ENCODE peak calls at places on chromosomes 2 and 18, in ten cellular contexts. One of them, this sample, is unnamed.

GRCh38 chr2:43215673-43216255 is 10.6 kb downstream of the ZFP36L2 start:
- DNase-seq in fibroblast of lung: no peak
- DNase-seq in CD8-positive, alpha-beta T cell: no peak
- DNase-seq in hepatocyte: no peak
- DNase-seq in ovary: no peak
- DNase-seq in upper lobe of right lung: no peak
- DNase-seq in right cardiac atrium: no peak
- DNase-seq in adrenal gland: no peak
- DNase-seq in transverse colon: no peak
- DNase-seq in cardiac muscle cell: no peak
- DNase-seq in this sample: no peak

GRCh38 chr2:30990176-30990575 is 148.1 kb downstream of the GALNT14 start:
- DNase-seq in fibroblast of lung: no peak
- DNase-seq in CD8-positive, alpha-beta T cell: no peak
- DNase-seq in hepatocyte: peak; percentile 16
- DNase-seq in ovary: no peak
- DNase-seq in upper lobe of right lung: no peak
- DNase-seq in right cardiac atrium: no peak
- DNase-seq in adrenal gland: no peak
- DNase-seq in transverse colon: no peak
- DNase-seq in cardiac muscle cell: no peak
- DNase-seq in this sample: no peak

GRCh38 chr18:39909706-39910105 is 2045.3 kb upstream of the PIK3C3 start:
- DNase-seq in fibroblast of lung: peak; percentile 44
- DNase-seq in CD8-positive, alpha-beta T cell: no peak
- DNase-seq in hepatocyte: no peak
- DNase-seq in ovary: no peak
- DNase-seq in upper lobe of right lung: no peak
- DNase-seq in right cardiac atrium: no peak
- DNase-seq in adrenal gland: no peak
- DNase-seq in transverse colon: no peak
- DNase-seq in cardiac muscle cell: no peak
- DNase-seq in this sample: peak; percentile 20

GRCh38 chr18:22539045-22539444 is 121.3 kb upstream of the CTAGE1 start:
- DNase-seq in fibroblast of lung: peak; percentile 46
- DNase-seq in CD8-positive, alpha-beta T cell: no peak
- DNase-seq in hepatocyte: no peak
- DNase-seq in ovary: no peak
- DNase-seq in upper lobe of right lung: no peak
- DNase-seq in right cardiac atrium: peak; percentile 91
- DNase-seq in adrenal gland: peak; percentile 68
- DNase-seq in transverse colon: no peak
- DNase-seq in cardiac muscle cell: no peak
- DNase-seq in this sample: no peak

GRCh38 chr2:41957431-41957830 is 90.4 kb upstream of the PKDCC start:
- DNase-seq in fibroblast of lung: no peak
- DNase-seq in CD8-positive, alpha-beta T cell: no peak
- DNase-seq in hepatocyte: no peak
- DNase-seq in ovary: no peak
- DNase-seq in upper lobe of right lung: no peak
- DNase-seq in right cardiac atrium: no peak
- DNase-seq in adrenal gland: no peak
- DNase-seq in transverse colon: no peak
- DNase-seq in cardiac muscle cell: no peak
- DNase-seq in this sample: no peak

GRCh38 chr18:59994357-59994756 is 94.6 kb downstream of the PMAIP1 start:
- DNase-seq in fibroblast of lung: peak; percentile 33
- DNase-seq in CD8-positive, alpha-beta T cell: no peak
- DNase-seq in hepatocyte: no peak
- DNase-seq in ovary: no peak
- DNase-seq in upper lobe of right lung: no peak
- DNase-seq in right cardiac atrium: no peak
- DNase-seq in adrenal gland: no peak
- DNase-seq in transverse colon: no peak
- DNase-seq in cardiac muscle cell: peak; percentile 11
- DNase-seq in this sample: no peak

GRCh38 chr2:200345917-200346316 is 39.4 kb downstream of the SPATS2L start:
- DNase-seq in fibroblast of lung: no peak
- DNase-seq in CD8-positive, alpha-beta T cell: no peak
- DNase-seq in hepatocyte: no peak
- DNase-seq in ovary: no peak
- DNase-seq in upper lobe of right lung: no peak
- DNase-seq in right cardiac atrium: no peak
- DNase-seq in adrenal gland: no peak
- DNase-seq in transverse colon: no peak
- DNase-seq in cardiac muscle cell: no peak
- DNase-seq in this sample: no peak

GRCh38 chr2:12712871-12713270 is 3.9 kb upstream of the TRIB2 start:
- DNase-seq in fibroblast of lung: peak; percentile 80
- DNase-seq in CD8-positive, alpha-beta T cell: no peak
- DNase-seq in hepatocyte: peak; percentile 21
- DNase-seq in ovary: no peak
- DNase-seq in upper lobe of right lung: no peak
- DNase-seq in right cardiac atrium: no peak
- DNase-seq in adrenal gland: no peak
- DNase-seq in transverse colon: no peak
- DNase-seq in cardiac muscle cell: no peak
- DNase-seq in this sample: no peak

GRCh38 chr2:191152841-191153240 is 2.0 kb upstream of the STAT4 start:
- DNase-seq in fibroblast of lung: no peak
- DNase-seq in CD8-positive, alpha-beta T cell: no peak
- DNase-seq in hepatocyte: no peak
- DNase-seq in ovary: no peak
- DNase-seq in upper lobe of right lung: no peak
- DNase-seq in right cardiac atrium: no peak
- DNase-seq in adrenal gland: no peak
- DNase-seq in transverse colon: no peak
- DNase-seq in cardiac muscle cell: peak; percentile 40
- DNase-seq in this sample: no peak

GRCh38 chr18:10285283-10285640 is 169.2 kb upstream of the APCDD1 start:
- DNase-seq in fibroblast of lung: no peak
- DNase-seq in CD8-positive, alpha-beta T cell: no peak
- DNase-seq in hepatocyte: no peak
- DNase-seq in ovary: no peak
- DNase-seq in upper lobe of right lung: no peak
- DNase-seq in right cardiac atrium: no peak
- DNase-seq in adrenal gland: no peak
- DNase-seq in transverse colon: no peak
- DNase-seq in cardiac muscle cell: no peak
- DNase-seq in this sample: no peak

GRCh38 chr2:95087379-95087778 is 34.2 kb downstream of the MRPS5 start:
- DNase-seq in fibroblast of lung: no peak
- DNase-seq in CD8-positive, alpha-beta T cell: no peak
- DNase-seq in hepatocyte: no peak
- DNase-seq in ovary: no peak
- DNase-seq in upper lobe of right lung: no peak
- DNase-seq in right cardiac atrium: no peak
- DNase-seq in adrenal gland: no peak
- DNase-seq in transverse colon: no peak
- DNase-seq in cardiac muscle cell: no peak
- DNase-seq in this sample: no peak

GRCh38 chr2:120175000-120175581 is 48.1 kb downstream of the TMEM185B start:
- DNase-seq in fibroblast of lung: peak; percentile 83
- DNase-seq in CD8-positive, alpha-beta T cell: no peak
- DNase-seq in hepatocyte: peak; percentile 83
- DNase-seq in ovary: no peak
- DNase-seq in upper lobe of right lung: no peak
- DNase-seq in right cardiac atrium: no peak
- DNase-seq in adrenal gland: peak; percentile 59
- DNase-seq in transverse colon: no peak
- DNase-seq in cardiac muscle cell: peak; percentile 70
- DNase-seq in this sample: peak; percentile 12

GRCh38 chr18:36527740-36528455 is 230.4 kb downstream of the FHOD3 start:
- DNase-seq in fibroblast of lung: no peak
- DNase-seq in CD8-positive, alpha-beta T cell: no peak
- DNase-seq in hepatocyte: peak; percentile 37
- DNase-seq in ovary: no peak
- DNase-seq in upper lobe of right lung: no peak
- DNase-seq in right cardiac atrium: no peak
- DNase-seq in adrenal gland: no peak
- DNase-seq in transverse colon: no peak
- DNase-seq in cardiac muscle cell: no peak
- DNase-seq in this sample: no peak

GRCh38 chr2:225004531-225004930 is 37.7 kb downstream of the DOCK10 start:
- DNase-seq in fibroblast of lung: peak; percentile 50
- DNase-seq in CD8-positive, alpha-beta T cell: no peak
- DNase-seq in hepatocyte: no peak
- DNase-seq in ovary: no peak
- DNase-seq in upper lobe of right lung: no peak
- DNase-seq in right cardiac atrium: no peak
- DNase-seq in adrenal gland: no peak
- DNase-seq in transverse colon: no peak
- DNase-seq in cardiac muscle cell: no peak
- DNase-seq in this sample: peak; percentile 17

GRCh38 chr18:47260924-47261701 is 9.7 kb upstream of the SKOR2 start:
- DNase-seq in fibroblast of lung: no peak
- DNase-seq in CD8-positive, alpha-beta T cell: no peak
- DNase-seq in hepatocyte: no peak
- DNase-seq in ovary: no peak
- DNase-seq in upper lobe of right lung: no peak
- DNase-seq in right cardiac atrium: no peak
- DNase-seq in adrenal gland: no peak
- DNase-seq in transverse colon: no peak
- DNase-seq in cardiac muscle cell: no peak
- DNase-seq in this sample: no peak

DNA sequence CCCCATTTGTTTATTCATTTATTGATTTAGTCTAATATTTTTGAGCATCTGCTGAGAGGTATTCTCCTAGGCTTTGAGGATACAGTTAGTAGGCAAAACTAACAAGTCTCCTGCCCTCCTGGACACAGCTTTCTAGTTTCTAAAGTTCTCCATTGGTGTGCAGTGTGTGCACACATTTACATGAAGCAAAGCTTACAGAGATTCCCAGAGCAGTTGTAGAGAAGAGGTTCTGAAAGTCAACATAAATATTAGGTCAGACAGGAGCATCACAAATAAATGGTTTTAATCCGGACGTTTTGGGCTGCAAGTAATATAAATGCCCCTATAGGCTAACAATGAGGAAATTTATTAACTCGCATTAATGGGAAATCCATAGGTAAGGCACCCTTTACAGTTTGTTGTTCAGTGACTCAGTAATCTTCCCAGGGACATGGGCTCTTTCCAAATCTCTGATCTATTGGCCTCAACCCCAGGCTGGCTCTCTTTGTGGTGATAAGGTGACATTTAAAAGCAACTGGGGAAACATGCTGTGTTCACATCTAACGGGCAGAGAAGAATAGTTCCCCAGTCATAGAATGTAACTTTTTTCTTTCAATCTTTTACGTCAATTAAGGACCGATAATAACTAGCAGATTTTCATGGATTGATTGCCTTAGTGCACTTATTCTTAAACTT is 407.2 kb downstream of the PTPRM start:
- DNase-seq in fibroblast of lung: no peak
- DNase-seq in CD8-positive, alpha-beta T cell: no peak
- DNase-seq in hepatocyte: no peak
- DNase-seq in ovary: no peak
- DNase-seq in upper lobe of right lung: no peak
- DNase-seq in right cardiac atrium: no peak
- DNase-seq in adrenal gland: no peak
- DNase-seq in transverse colon: no peak
- DNase-seq in cardiac muscle cell: no peak
- DNase-seq in this sample: no peak
- H3K4me3 ChIP-seq in fibroblast of lung: no peak overlapping the region
- H3K4me3 ChIP-seq in CD8-positive, alpha-beta T cell: no peak overlapping the region
- H3K4me3 ChIP-seq in hepatocyte: no peak overlapping the region
- H3K4me3 ChIP-seq in ovary: no peak overlapping the region
- H3K4me3 ChIP-seq in upper lobe of right lung: no peak overlapping the region
- H3K4me3 ChIP-seq in right cardiac atrium: no peak overlapping the region
- H3K4me3 ChIP-seq in adrenal gland: no peak overlapping the region
- H3K4me3 ChIP-seq in transverse colon: no peak overlapping the region
- H3K4me3 ChIP-seq in cardiac muscle cell: no peak overlapping the region
- H3K4me3 ChIP-seq in this sample: no peak overlapping the region

GRCh38 chr2:109350526-109350925 is 221.5 kb downstream of the SH3RF3 start:
- DNase-seq in fibroblast of lung: no peak
- DNase-seq in CD8-positive, alpha-beta T cell: peak; percentile 44
- DNase-seq in hepatocyte: no peak
- DNase-seq in ovary: no peak
- DNase-seq in upper lobe of right lung: no peak
- DNase-seq in right cardiac atrium: no peak
- DNase-seq in adrenal gland: peak; percentile 43
- DNase-seq in transverse colon: no peak
- DNase-seq in cardiac muscle cell: no peak
- DNase-seq in this sample: no peak
- H3K27ac ChIP-seq in fibroblast of lung: peak overlapping the region; percentile 46
- H3K27ac ChIP-seq in CD8-positive, alpha-beta T cell: no peak overlapping the region
- H3K27ac ChIP-seq in hepatocyte: no peak overlapping the region
- H3K27ac ChIP-seq in ovary: no peak overlapping the region
- H3K27ac ChIP-seq in upper lobe of right lung: no peak overlapping the region
- H3K27ac ChIP-seq in right cardiac atrium: no peak overlapping the region
- H3K27ac ChIP-seq in adrenal gland: no peak overlapping the region
- H3K27ac ChIP-seq in transverse colon: no peak overlapping the region
- H3K27ac ChIP-seq in cardiac muscle cell: no peak overlapping the region
- H3K27ac ChIP-seq in this sample: no peak overlapping the region

DNA sequence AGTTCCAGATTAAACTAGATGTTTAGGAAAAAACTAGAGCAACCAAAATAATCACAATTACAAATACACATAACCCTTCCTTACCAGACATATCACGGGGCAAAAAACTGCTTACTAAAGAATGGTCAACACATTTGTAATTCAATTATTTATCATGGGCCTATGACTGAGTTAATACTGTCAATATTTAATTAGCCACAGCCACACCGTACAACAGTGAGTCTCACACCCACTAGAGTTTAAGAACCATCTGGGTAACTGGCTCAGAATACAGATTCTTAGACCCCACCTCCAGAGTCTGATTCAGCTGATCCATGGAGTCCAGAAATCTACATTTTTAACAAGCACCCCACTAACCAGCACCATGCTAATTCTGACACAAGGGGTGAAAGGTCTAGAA is 14.8 kb downstream of the ATL2 start:
- DNase-seq in fibroblast of lung: no peak
- DNase-seq in CD8-positive, alpha-beta T cell: no peak
- DNase-seq in hepatocyte: no peak
- DNase-seq in ovary: no peak
- DNase-seq in upper lobe of right lung: no peak
- DNase-seq in right cardiac atrium: no peak
- DNase-seq in adrenal gland: no peak
- DNase-seq in transverse colon: no peak
- DNase-seq in cardiac muscle cell: no peak
- DNase-seq in this sample: no peak
- H3K4me3 ChIP-seq in fibroblast of lung: no peak overlapping the region
- H3K4me3 ChIP-seq in CD8-positive, alpha-beta T cell: no peak overlapping the region
- H3K4me3 ChIP-seq in hepatocyte: no peak overlapping the region
- H3K4me3 ChIP-seq in ovary: no peak overlapping the region
- H3K4me3 ChIP-seq in upper lobe of right lung: no peak overlapping the region
- H3K4me3 ChIP-seq in right cardiac atrium: no peak overlapping the region
- H3K4me3 ChIP-seq in adrenal gland: no peak overlapping the region
- H3K4me3 ChIP-seq in transverse colon: no peak overlapping the region
- H3K4me3 ChIP-seq in cardiac muscle cell: no peak overlapping the region
- H3K4me3 ChIP-seq in this sample: no peak overlapping the region

DNA sequence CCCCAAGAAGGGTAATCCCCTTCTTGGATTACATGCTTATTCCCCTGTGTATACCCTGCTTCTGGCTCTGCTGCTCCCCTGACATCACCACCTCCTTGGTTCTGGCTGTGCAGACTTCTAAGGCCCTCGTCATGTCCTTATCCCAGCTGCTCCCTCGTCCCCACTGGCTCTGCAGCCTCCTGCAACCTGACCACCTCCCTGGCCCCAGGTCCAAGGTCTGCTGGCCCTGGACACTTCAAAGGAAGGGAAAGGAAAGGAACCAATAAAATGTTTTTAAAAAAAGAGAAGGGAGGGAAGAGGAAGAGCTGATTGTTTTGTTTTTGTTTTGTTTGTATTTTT is 52.9 kb downstream of the INPP5D start:
- DNase-seq in fibroblast of lung: no peak
- DNase-seq in CD8-positive, alpha-beta T cell: no peak
- DNase-seq in hepatocyte: no peak
- DNase-seq in ovary: no peak
- DNase-seq in upper lobe of right lung: peak; percentile 9
- DNase-seq in right cardiac atrium: no peak
- DNase-seq in adrenal gland: no peak
- DNase-seq in transverse colon: no peak
- DNase-seq in cardiac muscle cell: no peak
- DNase-seq in this sample: no peak
- H3K27ac ChIP-seq in fibroblast of lung: no peak overlapping the region
- H3K27ac ChIP-seq in CD8-positive, alpha-beta T cell: no peak overlapping the region
- H3K27ac ChIP-seq in hepatocyte: no peak overlapping the region
- H3K27ac ChIP-seq in ovary: no peak overlapping the region
- H3K27ac ChIP-seq in upper lobe of right lung: no peak overlapping the region
- H3K27ac ChIP-seq in right cardiac atrium: no peak overlapping the region
- H3K27ac ChIP-seq in adrenal gland: no peak overlapping the region
- H3K27ac ChIP-seq in transverse colon: no peak overlapping the region
- H3K27ac ChIP-seq in cardiac muscle cell: no peak overlapping the region
- H3K27ac ChIP-seq in this sample: no peak overlapping the region

This sample was measured in SJCRH30.